ENCODE peak calls at places on chromosomes 1 and 21, in seven cellular contexts. One of them, this sample, is unnamed.

GRCh38 chr1:38114231-38114630 is 67.6 kb upstream of the POU3F1 start:
- DNase-seq in NB4: no peak
- DNase-seq in H9: no peak
- DNase-seq in neural progenitor cell: no peak
- DNase-seq in A549: no peak
- DNase-seq in cardiac muscle cell: peak
- DNase-seq in heart right ventricle: no peak
- DNase-seq in this sample: no peak

GRCh38 chr1:183882328-183883167 is 77.6 kb downstream of the RGL1 start:
- DNase-seq in NB4: no peak
- DNase-seq in H9: no peak
- DNase-seq in neural progenitor cell: no peak
- DNase-seq in A549: no peak
- DNase-seq in cardiac muscle cell: no peak
- DNase-seq in heart right ventricle: no peak
- DNase-seq in this sample: no peak

GRCh38 chr1:229430761-229431269 is 3.1 kb downstream of the ACTA1 start:
- DNase-seq in NB4: peak
- DNase-seq in H9: peak
- DNase-seq in neural progenitor cell: peak
- DNase-seq in A549: no peak
- DNase-seq in cardiac muscle cell: peak
- DNase-seq in heart right ventricle: peak
- DNase-seq in this sample: peak

GRCh38 chr1:183871142-183871541 is 66.2 kb downstream of the RGL1 start:
- DNase-seq in NB4: no peak
- DNase-seq in H9: no peak
- DNase-seq in neural progenitor cell: peak
- DNase-seq in A549: no peak
- DNase-seq in cardiac muscle cell: peak
- DNase-seq in heart right ventricle: peak
- DNase-seq in this sample: peak

GRCh38 chr21:44377201-44377921 is 23.9 kb downstream of the TRPM2 start:
- DNase-seq in NB4: peak
- DNase-seq in H9: peak
- DNase-seq in neural progenitor cell: peak
- DNase-seq in A549: no peak
- DNase-seq in cardiac muscle cell: no peak
- DNase-seq in heart right ventricle: no peak
- DNase-seq in this sample: no peak

GRCh38 chr1:12314328-12314903 is 84.6 kb downstream of the VPS13D start:
- DNase-seq in NB4: peak
- DNase-seq in H9: no peak
- DNase-seq in neural progenitor cell: no peak
- DNase-seq in A549: peak
- DNase-seq in cardiac muscle cell: peak
- DNase-seq in heart right ventricle: no peak
- DNase-seq in this sample: no peak

GRCh38 chr1:116375884-116376733 is 3.1 kb downstream of the ATP1A1 start:
- DNase-seq in NB4: peak
- DNase-seq in H9: peak
- DNase-seq in neural progenitor cell: peak
- DNase-seq in A549: no peak
- DNase-seq in cardiac muscle cell: peak
- DNase-seq in heart right ventricle: peak
- DNase-seq in this sample: no peak

GRCh38 chr1:155316922-155317321 is 3.8 kb upstream of the RUSC1 start:
- DNase-seq in NB4: no peak
- DNase-seq in H9: no peak
- DNase-seq in neural progenitor cell: no peak
- DNase-seq in A549: no peak
- DNase-seq in cardiac muscle cell: no peak
- DNase-seq in heart right ventricle: no peak
- DNase-seq in this sample: no peak

GRCh38 chr1:14723401-14723800 is 124.9 kb downstream of the KAZN start:
- DNase-seq in NB4: no peak
- DNase-seq in H9: no peak
- DNase-seq in neural progenitor cell: no peak
- DNase-seq in A549: no peak
- DNase-seq in cardiac muscle cell: no peak
- DNase-seq in heart right ventricle: no peak
- DNase-seq in this sample: no peak

GRCh38 chr1:234731371-234732085 is 121.5 kb upstream of the IRF2BP2 start:
- DNase-seq in NB4: no peak
- DNase-seq in H9: no peak
- DNase-seq in neural progenitor cell: no peak
- DNase-seq in A549: no peak
- DNase-seq in cardiac muscle cell: no peak
- DNase-seq in heart right ventricle: no peak
- DNase-seq in this sample: no peak

GRCh38 chr1:228236744-228237143 is 28.9 kb downstream of the OBSCN start:
- DNase-seq in NB4: peak
- DNase-seq in H9: peak
- DNase-seq in neural progenitor cell: peak
- DNase-seq in A549: no peak
- DNase-seq in cardiac muscle cell: peak
- DNase-seq in heart right ventricle: peak
- DNase-seq in this sample: peak
- TF ChIP-seq CTCF in NB4: peak
- TF ChIP-seq CTCF in H9: peak
- TF ChIP-seq CTCF in neural progenitor cell: peak
- TF ChIP-seq CTCF in A549: no peak
- TF ChIP-seq CTCF in cardiac muscle cell: peak
- TF ChIP-seq CTCF in heart right ventricle: peak
- TF ChIP-seq CTCF in this sample: peak

GRCh38 chr1:207004931-207005830 is 27.4 kb downstream of the C1orf116 start:
- DNase-seq in NB4: peak
- DNase-seq in H9: peak
- DNase-seq in neural progenitor cell: peak
- DNase-seq in A549: peak
- DNase-seq in cardiac muscle cell: peak
- DNase-seq in heart right ventricle: peak
- DNase-seq in this sample: peak
- TF ChIP-seq CTCF in NB4: peak
- TF ChIP-seq CTCF in H9: peak
- TF ChIP-seq CTCF in neural progenitor cell: peak
- TF ChIP-seq CTCF in A549: peak
- TF ChIP-seq CTCF in cardiac muscle cell: peak
- TF ChIP-seq CTCF in heart right ventricle: peak
- TF ChIP-seq CTCF in this sample: peak

DNA sequence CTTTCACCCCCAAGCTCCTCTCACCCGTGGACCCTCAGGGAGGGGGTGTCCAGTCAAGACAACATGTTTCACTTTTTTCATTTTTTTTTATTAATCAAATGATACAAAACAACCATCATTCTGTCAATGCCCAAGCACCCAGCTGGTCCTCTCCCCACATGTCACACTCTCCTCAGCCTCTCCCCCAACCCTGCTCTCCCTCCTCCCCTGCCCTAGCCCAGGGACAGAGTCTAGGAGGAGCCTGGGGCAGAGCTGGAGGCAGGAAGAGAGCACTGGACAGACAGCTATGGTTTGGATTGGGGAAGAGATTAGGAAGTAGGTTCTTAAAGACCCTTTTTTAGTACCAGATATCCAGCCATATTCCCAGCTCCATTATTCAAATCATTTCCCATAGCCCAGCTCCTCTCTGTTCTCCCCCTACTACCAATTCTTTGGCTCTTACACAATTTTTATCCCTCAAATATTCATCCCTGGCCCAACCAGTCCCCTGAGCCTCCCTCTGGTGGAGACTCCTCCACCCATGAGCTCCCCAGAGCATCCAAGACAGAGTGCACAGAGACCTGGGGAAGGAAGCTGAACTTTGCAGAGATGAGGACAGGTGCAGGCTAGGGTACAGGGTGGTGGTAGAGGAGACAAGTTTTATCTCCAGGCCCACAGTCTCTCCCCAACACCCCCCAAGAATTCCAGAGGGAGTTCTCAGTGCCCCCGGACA is 1.4 kb upstream of the S100A16 start:
- DNase-seq in NB4: no peak
- DNase-seq in H9: no peak
- DNase-seq in neural progenitor cell: no peak
- DNase-seq in A549: no peak
- DNase-seq in cardiac muscle cell: no peak
- DNase-seq in heart right ventricle: no peak
- DNase-seq in this sample: no peak
- TF ChIP-seq CTCF in NB4: no peak
- TF ChIP-seq CTCF in H9: no peak
- TF ChIP-seq CTCF in neural progenitor cell: no peak
- TF ChIP-seq CTCF in A549: no peak
- TF ChIP-seq CTCF in cardiac muscle cell: peak
- TF ChIP-seq CTCF in heart right ventricle: no peak
- TF ChIP-seq CTCF in this sample: no peak

GRCh38 chr1:92298213-92298572 is 594 bp downstream of the GLMN start:
- DNase-seq in NB4: no peak
- DNase-seq in H9: no peak
- DNase-seq in neural progenitor cell: no peak
- DNase-seq in A549: no peak
- DNase-seq in cardiac muscle cell: no peak
- DNase-seq in heart right ventricle: no peak
- DNase-seq in this sample: no peak
- TF ChIP-seq CTCF in NB4: no peak
- TF ChIP-seq CTCF in H9: no peak
- TF ChIP-seq CTCF in neural progenitor cell: no peak
- TF ChIP-seq CTCF in A549: peak
- TF ChIP-seq CTCF in cardiac muscle cell: peak
- TF ChIP-seq CTCF in heart right ventricle: no peak
- TF ChIP-seq CTCF in this sample: no peak

GRCh38 chr1:3907031-3907534 is 7.0 kb upstream of the C1orf174 start:
- DNase-seq in NB4: peak
- DNase-seq in H9: no peak
- DNase-seq in neural progenitor cell: peak
- DNase-seq in A549: no peak
- DNase-seq in cardiac muscle cell: no peak
- DNase-seq in heart right ventricle: no peak
- DNase-seq in this sample: peak
- TF ChIP-seq CTCF in NB4: no peak
- TF ChIP-seq CTCF in H9: peak
- TF ChIP-seq CTCF in neural progenitor cell: peak
- TF ChIP-seq CTCF in A549: no peak
- TF ChIP-seq CTCF in cardiac muscle cell: no peak
- TF ChIP-seq CTCF in heart right ventricle: no peak
- TF ChIP-seq CTCF in this sample: no peak

GRCh38 chr1:202283991-202284390 is 57.7 kb downstream of the UBE2T start:
- DNase-seq in NB4: no peak
- DNase-seq in H9: no peak
- DNase-seq in neural progenitor cell: no peak
- DNase-seq in A549: peak
- DNase-seq in cardiac muscle cell: peak
- DNase-seq in heart right ventricle: no peak
- DNase-seq in this sample: no peak
- TF ChIP-seq CTCF in NB4: no peak
- TF ChIP-seq CTCF in H9: no peak
- TF ChIP-seq CTCF in neural progenitor cell: no peak
- TF ChIP-seq CTCF in A549: no peak
- TF ChIP-seq CTCF in cardiac muscle cell: no peak
- TF ChIP-seq CTCF in heart right ventricle: no peak
- TF ChIP-seq CTCF in this sample: no peak

GRCh38 chr1:24849653-24850295 is 80.3 kb downstream of the RUNX3 start:
- DNase-seq in NB4: peak
- DNase-seq in H9: peak
- DNase-seq in neural progenitor cell: peak
- DNase-seq in A549: no peak
- DNase-seq in cardiac muscle cell: peak
- DNase-seq in heart right ventricle: peak
- DNase-seq in this sample: peak
- TF ChIP-seq CTCF in NB4: peak
- TF ChIP-seq CTCF in H9: peak
- TF ChIP-seq CTCF in neural progenitor cell: peak
- TF ChIP-seq CTCF in A549: peak
- TF ChIP-seq CTCF in cardiac muscle cell: peak
- TF ChIP-seq CTCF in heart right ventricle: peak
- TF ChIP-seq CTCF in this sample: no peak

GRCh38 chr1:111596499-111596898 is 23.1 kb upstream of the RAP1A start:
- DNase-seq in NB4: peak
- DNase-seq in H9: no peak
- DNase-seq in neural progenitor cell: no peak
- DNase-seq in A549: no peak
- DNase-seq in cardiac muscle cell: no peak
- DNase-seq in heart right ventricle: no peak
- DNase-seq in this sample: no peak
- TF ChIP-seq CTCF in NB4: no peak
- TF ChIP-seq CTCF in H9: no peak
- TF ChIP-seq CTCF in neural progenitor cell: no peak
- TF ChIP-seq CTCF in A549: no peak
- TF ChIP-seq CTCF in cardiac muscle cell: no peak
- TF ChIP-seq CTCF in heart right ventricle: no peak
- TF ChIP-seq CTCF in this sample: no peak

GRCh38 chr1:218165687-218166088 is 119.4 kb upstream of the RRP15 start:
- DNase-seq in NB4: no peak
- DNase-seq in H9: no peak
- DNase-seq in neural progenitor cell: peak
- DNase-seq in A549: no peak
- DNase-seq in cardiac muscle cell: no peak
- DNase-seq in heart right ventricle: no peak
- DNase-seq in this sample: no peak

GRCh38 chr1:218163371-218163770 is 121.7 kb upstream of the RRP15 start:
- DNase-seq in NB4: no peak
- DNase-seq in H9: no peak
- DNase-seq in neural progenitor cell: no peak
- DNase-seq in A549: no peak
- DNase-seq in cardiac muscle cell: no peak
- DNase-seq in heart right ventricle: no peak
- DNase-seq in this sample: no peak

GRCh38 chr1:218164930-218165686 is 120.0 kb upstream of the RRP15 start:
- DNase-seq in NB4: no peak
- DNase-seq in H9: peak
- DNase-seq in neural progenitor cell: peak
- DNase-seq in A549: peak
- DNase-seq in cardiac muscle cell: peak
- DNase-seq in heart right ventricle: peak
- DNase-seq in this sample: peak

GRCh38 chr1:218164111-218164929 is 120.8 kb upstream of the RRP15 start:
- DNase-seq in NB4: no peak
- DNase-seq in H9: peak
- DNase-seq in neural progenitor cell: peak
- DNase-seq in A549: peak
- DNase-seq in cardiac muscle cell: peak
- DNase-seq in heart right ventricle: peak
- DNase-seq in this sample: peak
- TF ChIP-seq CTCF in NB4: no peak
- TF ChIP-seq CTCF in H9: no peak
- TF ChIP-seq CTCF in neural progenitor cell: peak
- TF ChIP-seq CTCF in A549: no peak
- TF ChIP-seq CTCF in cardiac muscle cell: no peak
- TF ChIP-seq CTCF in heart right ventricle: peak
- TF ChIP-seq CTCF in this sample: peak